ENCODE peak calls at places on chromosomes 13 and 19, in four cellular contexts. K is NCI-H774, W is foreskin keratinocyte, F is Calu3. L is an unnamed sample.

GRCh38 chr19:13036366-13036976 is 41.2 kb downstream of the NFIX start:
- DNase-seq in K (peak), W (peak), F (peak), L (peak)

GRCh38 chr19:1286451-1286858 is 782 bp downstream of the EFNA2 start:
- DNase-seq in K (no peak), W (no peak), F (no peak), L (no peak)

GRCh38 chr19:14475251-14476073 is at the start of gene PTGER1:
- DNase-seq in K (no peak), W (no peak), F (no peak), L (no peak)

GRCh38 chr13:30593001-30593400 is 24.7 kb upstream of the USPL1 start:
- DNase-seq in K (no peak), W (no peak), F (no peak), L (no peak)

GRCh38 chr13:49935171-49936084 is 712 bp downstream of the SPRYD7 start:
- DNase-seq in K (no peak), W (peak), F (peak), L (peak)

GRCh38 chr13:38530492-38530891 is 156.4 kb upstream of the FREM2 start:
- DNase-seq in K (no peak), W (peak), F (no peak), L (no peak)

GRCh38 chr19:9149976-9150375 is 9.8 kb downstream of the ZNF317 start:
- DNase-seq in K (no peak), W (peak), F (no peak), L (no peak)

GRCh38 chr19:33434886-33435705 is 61.6 kb downstream of the CEBPG start:
- DNase-seq in K (no peak), W (peak), F (peak), L (no peak)

GRCh38 chr13:108360139-108360538 is 90.6 kb downstream of the TNFSF13B start:
- DNase-seq in K (no peak), W (no peak), F (no peak), L (no peak)

GRCh38 chr13:46687810-46688209 is 109.2 kb downstream of the ESD start:
- DNase-seq in K (no peak), W (peak), F (peak), L (peak)

GRCh38 chr13:86974251-86974994 is 696.7 kb upstream of the SLITRK5 start:
- DNase-seq in K (no peak), W (no peak), F (no peak), L (no peak)

GRCh38 chr19:56110515-56111448 is 10.3 kb downstream of the ZNF787 start:
- DNase-seq in K (no peak), W (no peak), F (peak), L (no peak)

GRCh38 chr19:38036707-38037106 is 129.7 kb downstream of the SIPA1L3 start:
- DNase-seq in K (no peak), W (no peak), F (no peak), L (no peak)

GRCh38 chr19:57241181-57241580 is 749 bp downstream of the ZNF805 start:
- DNase-seq in K (no peak), W (peak), F (no peak), L (no peak)

GRCh38 chr13:49540552-49540951 is 44.8 kb downstream of the PHF11 start:
- DNase-seq in K (no peak), W (no peak), F (no peak), L (no peak)

GRCh38 chr19:48896191-48896720 is 2.3 kb downstream of the TULP2 start:
- DNase-seq in K (no peak), W (no peak), F (no peak), L (no peak)